ENCODE peak calls at places on chromosome 9, in four cellular contexts. R is GM23248, H is SK-N-SH, J is neural progenitor cell. U is an unnamed sample. For H3K9me3, the result is how much of the 10 kb centered on the place peaks cover.

GRCh38 chr9:2637390-2637789 is 15.8 kb downstream of the VLDLR start:
- DNase-seq in R (no peak), H (no peak), J (no peak), U (no peak)

GRCh38 chr9:73118898-73119554 is 32.6 kb upstream of the ANXA1 start:
- DNase-seq in R (peak), H (no peak), J (no peak), U (peak)

GRCh38 chr9:112838342-112838741 is 52.3 kb downstream of the SLC46A2 start:
- DNase-seq in R (no peak), H (no peak), J (no peak), U (no peak)

GRCh38 chr9:76373173-76373771 is 21.0 kb downstream of the RFK start:
- DNase-seq in R (peak), H (no peak), J (no peak), U (no peak)

GRCh38 chr9:77647659-77648457 is at the start of gene GNA14:
- DNase-seq in R (peak), H (no peak), J (peak), U (no peak)

GRCh38 chr9:125650271-125650737 is 56.7 kb downstream of the MAPKAP1 start:
- DNase-seq in R (peak), H (no peak), J (no peak), U (peak)

GRCh38 chr9:35658144-35658893 is at the start of gene CCDC107:
- DNase-seq in R (peak), H (peak), J (peak), U (peak)

GRCh38 chr9:85443190-85443598 is 298.6 kb downstream of the AGTPBP1 start:
- DNase-seq in R (no peak), H (no peak), J (no peak), U (no peak)

GRCh38 chr9:96256800-96257199 is 45.2 kb downstream of the HSD17B3 start:
- DNase-seq in R (no peak), H (no peak), J (no peak), U (peak)

GRCh38 chr9:19946446-19947109 is 157.7 kb upstream of the SLC24A2 start:
- DNase-seq in R (peak), H (peak), J (peak), U (peak)

GRCh38 chr9:98687911-98688310 is 20.8 kb downstream of the GABBR2 start:
- DNase-seq in R (peak), H (no peak), J (no peak), U (no peak)

GRCh38 chr9:87336914-87337333 is 160.7 kb upstream of the DAPK1 start:
- DNase-seq in R (peak), H (peak), J (peak), U (peak)

GRCh38 chr9:108708448-108708847 is 147.3 kb downstream of the ACTL7B start:
- DNase-seq in R (no peak), H (no peak), J (no peak), U (no peak)

GRCh38 chr9:132241840-132242620 is 80.2 kb downstream of the NTNG2 start:
- DNase-seq in R (no peak), H (peak), J (peak), U (no peak)

GRCh38 chr9:8718121-8718725 is 918.6 kb upstream of the DMAC1 start:
- DNase-seq in R (peak), H (no peak), J (peak), U (no peak)

GRCh38 chr9:98080346-98080745 is 23.8 kb downstream of the NANS start:
- DNase-seq in R (peak), H (no peak), J (no peak), U (no peak)

GRCh38 chr9:77944556-77945261 is 86.9 kb downstream of the GNAQ start:
- DNase-seq in R (no peak), H (no peak), J (peak), U (no peak)

GRCh38 chr9:72292874-72293607 is 72.0 kb downstream of the ZFAND5 start:
- DNase-seq in R (peak), H (no peak), J (no peak), U (peak)

GRCh38 chr9:16809912-16810610 is 60.4 kb downstream of the BNC2 start:
- DNase-seq in R (no peak), H (no peak), J (no peak), U (peak)

GRCh38 chr9:78958887-78959286 is 612.9 kb upstream of the TLE4 start:
- DNase-seq in R (no peak), H (no peak), J (no peak), U (no peak)

GRCh38 chr9:12993432-12993831 is 218.6 kb downstream of the LURAP1L start:
- DNase-seq in R (no peak), H (no peak), J (no peak), U (no peak)

GRCh38 chr9:115591584-115591984 is 473.6 kb upstream of the TNC start:
- DNase-seq in R (peak), H (peak), J (peak), U (peak)

GRCh38 chr9:127640908-127641545 is 28.9 kb downstream of the STXBP1 start:
- DNase-seq in R (no peak), H (no peak), J (no peak), U (no peak)

GRCh38 chr9:89497978-89498844 is at the start of gene SEMA4D:
- DNase-seq in R (peak), H (peak), J (peak), U (peak)

GRCh38 chr9:35714579-35715252 is 17.3 kb downstream of the TLN1 start:
- DNase-seq in R (no peak), H (no peak), J (no peak), U (no peak)

GRCh38 chr9:97880336-97880735 is 27.3 kb downstream of the FOXE1 start:
- DNase-seq in R (peak), H (no peak), J (no peak), U (no peak)

GRCh38 chr9:125747053-125747764 is at the start of gene PBX3:
- DNase-seq in R (peak), H (peak), J (peak), U (peak)

GRCh38 chr9:86734762-86735161 is 212.5 kb downstream of the GAS1 start:
- DNase-seq in R (peak), H (no peak), J (no peak), U (peak)

GRCh38 chr9:2299156-2299842 is 284.2 kb downstream of the SMARCA2 start:
- DNase-seq in R (no peak), H (no peak), J (no peak), U (peak)

GRCh38 chr9:87501806-87502205 is 4.1 kb downstream of the DAPK1 start:
- DNase-seq in R (no peak), H (no peak), J (no peak), U (no peak)

GRCh38 chr9:116494815-116495634 is 192.1 kb upstream of the TRIM32 start:
- DNase-seq in R (peak), H (no peak), J (peak), U (peak)

GRCh38 chr9:109246533-109246932 is 74.3 kb downstream of the EPB41L4B start:
- DNase-seq in R (no peak), H (no peak), J (no peak), U (no peak)

GRCh38 chr9:6715755-6716643 is 41.8 kb upstream of the KDM4C start:
- DNase-seq in R (peak), H (peak), J (no peak), U (peak)

GRCh38 chr9:113151696-113152630 is 1.2 kb downstream of the SLC31A2 start:
- DNase-seq in R (peak), H (no peak), J (no peak), U (no peak)

GRCh38 chr9:5958273-5958672 is 57.2 kb downstream of the RANBP6 start:
- DNase-seq in R (no peak), H (no peak), J (no peak), U (no peak)

GRCh38 chr9:111356567-111357244 is 26.7 kb upstream of the OR2K2 start:
- DNase-seq in R (peak), H (no peak), J (peak), U (peak)

GRCh38 chr9:98083059-98083458 is 26.5 kb downstream of the NANS start:
- DNase-seq in R (no peak), H (no peak), J (no peak), U (no peak)

GRCh38 chr9:136364942-136365774 is 1.6 kb upstream of the DNLZ start:
- DNase-seq in R (no peak), H (peak), J (no peak), U (no peak)

GRCh38 chr9:114048533-114049452 is 29.3 kb downstream of the AMBP start:
- DNase-seq in R (no peak), H (no peak), J (no peak), U (no peak)

DNA sequence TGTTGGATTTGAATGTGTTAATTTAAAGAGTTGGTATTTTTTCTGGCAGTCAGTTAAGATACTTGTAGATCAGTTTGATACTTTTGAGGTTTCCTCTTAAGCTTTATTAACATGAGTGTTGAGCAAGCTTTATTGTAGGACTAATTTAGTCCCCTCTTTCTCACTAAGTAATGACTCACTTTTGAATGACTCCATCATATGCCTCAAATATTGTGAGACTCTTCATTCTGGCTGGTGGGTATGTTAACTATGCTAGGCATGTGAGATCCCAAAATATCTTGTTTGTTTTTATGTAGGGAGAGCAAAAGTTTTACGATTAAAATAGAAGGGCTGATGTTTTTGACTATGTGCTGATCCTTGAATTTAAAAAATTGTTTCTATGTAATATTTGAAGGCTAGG is 355.7 kb downstream of the IZUMO3 start:
- DNase-seq in R (no peak), H (no peak), J (no peak), U (peak)
- H3K9me3 ChIP-seq in R (under half), H (under half), J (under half), U (under half)

DNA sequence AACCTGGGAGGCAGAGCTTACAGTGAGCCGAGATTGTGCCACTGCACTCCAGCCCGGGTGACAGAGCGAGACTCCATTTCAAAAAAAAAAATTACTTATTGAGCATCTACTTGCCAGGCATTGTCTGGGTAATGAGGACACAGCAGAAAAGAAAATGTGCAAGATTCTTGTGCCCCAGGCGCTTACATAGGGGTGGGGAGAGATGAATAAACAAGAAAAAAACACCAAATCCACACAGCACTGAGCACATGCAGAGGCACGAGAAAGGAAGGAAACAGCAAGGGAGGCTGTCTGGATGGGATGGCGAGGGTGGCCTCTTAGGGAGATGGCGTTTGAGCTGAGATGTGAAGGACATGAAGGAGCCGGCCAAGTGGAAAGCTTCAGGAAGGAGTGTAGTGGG is 14.0 kb downstream of the DYNC2I2 start:
- DNase-seq in R (no peak), H (no peak), J (no peak), U (no peak)
- TF ChIP-seq EZH2phosphoT487 in R (no peak), H (no peak), J (no peak), U (no peak)

GRCh38 chr9:1073497-1073896 is 23.3 kb downstream of the DMRT2 start:
- DNase-seq in R (no peak), H (no peak), J (no peak), U (no peak)
- H3K9me3 ChIP-seq in R (under half), H (under half), J (under half), U (under half)

GRCh38 chr9:133693703-133694529 is 44.2 kb downstream of the SARDH start:
- DNase-seq in R (no peak), H (no peak), J (no peak), U (no peak)

GRCh38 chr9:133692364-133692985 is 45.7 kb downstream of the SARDH start:
- DNase-seq in R (no peak), H (no peak), J (no peak), U (no peak)

GRCh38 chr9:133696036-133696435 is 42.1 kb downstream of the SARDH start:
- DNase-seq in R (no peak), H (no peak), J (no peak), U (no peak)

GRCh38 chr9:133693116-133693515 is 45.0 kb downstream of the SARDH start:
- DNase-seq in R (no peak), H (no peak), J (no peak), U (no peak)

GRCh38 chr9:133694686-133695085 is 43.5 kb downstream of the SARDH start:
- DNase-seq in R (no peak), H (no peak), J (no peak), U (no peak)
- TF ChIP-seq EZH2phosphoT487 in R (no peak), H (no peak), J (no peak), U (no peak)

U was measured in PC-3.